ENCODE peak calls at places on chromosomes 1 and 21, in four cellular contexts. D is CD8-positive, alpha-beta memory T cell; W is A549; C is hippocampal formation. H is an unnamed sample.

GRCh38 chr1:42417191-42417590 is 36.6 kb downstream of the RIMKLA start:
- DNase-seq in D (no peak), W (no peak), C (no peak), H (no peak)

GRCh38 chr21:41631564-41632461 is 123.9 kb upstream of the TMPRSS2 start:
- DNase-seq in D (no peak), C (no peak), W (peak), H (no peak)

GRCh38 chr1:57485643-57486042 is 61.8 kb upstream of the DAB1 start:
- DNase-seq in W (no peak), C (no peak), D (no peak), H (no peak)

GRCh38 chr1:119947468-119947867 is 51.2 kb upstream of the ADAM30 start:
- DNase-seq in C (peak), W (no peak), D (no peak), H (no peak)

GRCh38 chr1:206513312-206514111 is 6.2 kb downstream of the RASSF5 start:
- DNase-seq in D (no peak), W (no peak), C (no peak), H (no peak)

GRCh38 chr21:14968821-14969220 is 96.0 kb downstream of the NRIP1 start:
- DNase-seq in D (no peak), C (no peak), W (no peak), H (no peak)

GRCh38 chr1:226891846-226892533 is 21.6 kb downstream of the PSEN2 start:
- DNase-seq in W (no peak), D (no peak), C (no peak), H (no peak)

GRCh38 chr21:31682625-31683024 is 23.1 kb downstream of the SOD1 start:
- DNase-seq in D (no peak), W (no peak), C (no peak), H (no peak)

GRCh38 chr1:18923721-18924610 is 21.6 kb upstream of the ALDH4A1 start:
- DNase-seq in W (no peak), D (no peak), C (no peak), H (no peak)

GRCh38 chr1:167995038-167995437 is 58.2 kb upstream of the MPC2 start:
- DNase-seq in C (no peak), W (no peak), D (no peak), H (no peak)